ENCODE peak calls at places on chromosome 12, in four cellular contexts. One of them, this sample, is unnamed.

GRCh38 chr12:50283230-50283923 is at the start of gene LIMA1:
- DNase-seq in K562: peak; percentile 95
- DNase-seq in HCT116: peak; percentile 78
- DNase-seq in H1: peak; percentile 73
- DNase-seq in this sample: peak; percentile 76

GRCh38 chr12:95701722-95702418 is 88.7 kb downstream of the NTN4 start:
- DNase-seq in K562: no peak
- DNase-seq in HCT116: no peak
- DNase-seq in H1: no peak
- DNase-seq in this sample: no peak

GRCh38 chr12:120102189-120103043 is 14.1 kb downstream of the RAB35 start:
- DNase-seq in K562: no peak
- DNase-seq in HCT116: no peak
- DNase-seq in H1: no peak
- DNase-seq in this sample: no peak

GRCh38 chr12:107458163-107458562 is 227.4 kb upstream of the PWP1 start:
- DNase-seq in K562: no peak
- DNase-seq in HCT116: no peak
- DNase-seq in H1: no peak
- DNase-seq in this sample: no peak

GRCh38 chr12:18382486-18382885 is 121.2 kb downstream of the PIK3C2G start:
- DNase-seq in K562: no peak
- DNase-seq in HCT116: no peak
- DNase-seq in H1: no peak
- DNase-seq in this sample: no peak

GRCh38 chr12:3925621-3926020 is 52.4 kb upstream of the PARP11 start:
- DNase-seq in K562: no peak
- DNase-seq in HCT116: no peak
- DNase-seq in H1: no peak
- DNase-seq in this sample: no peak

GRCh38 chr12:64890873-64891468 is 66.5 kb downstream of the TBC1D30 start:
- DNase-seq in K562: peak; percentile 50
- DNase-seq in HCT116: peak; percentile 51
- DNase-seq in H1: no peak
- DNase-seq in this sample: peak; percentile 61

GRCh38 chr12:24728366-24728765 is 220.5 kb downstream of the BCAT1 start:
- DNase-seq in K562: peak; percentile 35
- DNase-seq in HCT116: no peak
- DNase-seq in H1: no peak
- DNase-seq in this sample: peak; percentile 18

GRCh38 chr12:101935769-101936741 is 58.7 kb downstream of the DRAM1 start:
- DNase-seq in K562: no peak
- DNase-seq in HCT116: no peak
- DNase-seq in H1: no peak
- DNase-seq in this sample: no peak

GRCh38 chr12:48788852-48789775 is at the start of gene ADCY6:
- DNase-seq in K562: peak; percentile 29
- DNase-seq in HCT116: peak; percentile 29
- DNase-seq in H1: no peak
- DNase-seq in this sample: peak; percentile 67

GRCh38 chr12:57090924-57091632 is 2.2 kb downstream of the NAB2 start:
- DNase-seq in K562: no peak
- DNase-seq in HCT116: no peak
- DNase-seq in H1: no peak
- DNase-seq in this sample: no peak

GRCh38 chr12:102728506-102729242 is 188.4 kb downstream of the PAH start:
- DNase-seq in K562: no peak
- DNase-seq in HCT116: no peak
- DNase-seq in H1: no peak
- DNase-seq in this sample: no peak

GRCh38 chr12:38161123-38162000 is 155.2 kb upstream of the ALG10B start:
- DNase-seq in K562: no peak
- DNase-seq in HCT116: no peak
- DNase-seq in H1: no peak
- DNase-seq in this sample: no peak

GRCh38 chr12:54003625-54004024 is 3.7 kb downstream of the HOXC9 start:
- DNase-seq in K562: no peak
- DNase-seq in HCT116: no peak
- DNase-seq in H1: no peak
- DNase-seq in this sample: no peak

GRCh38 chr12:113071427-113072112 is 15.0 kb downstream of the DTX1 start:
- DNase-seq in K562: no peak
- DNase-seq in HCT116: no peak
- DNase-seq in H1: no peak
- DNase-seq in this sample: peak; percentile 24

GRCh38 chr12:78181544-78182162 is 351.0 kb downstream of the NAV3 start:
- DNase-seq in K562: no peak
- DNase-seq in HCT116: no peak
- DNase-seq in H1: no peak
- DNase-seq in this sample: peak; percentile 2

GRCh38 chr12:121461048-121461447 is 61.1 kb downstream of the RNF34 start:
- DNase-seq in K562: no peak
- DNase-seq in HCT116: no peak
- DNase-seq in H1: no peak
- DNase-seq in this sample: no peak

GRCh38 chr12:122865268-122866231 is 30.3 kb downstream of the HIP1R start:
- DNase-seq in K562: peak; percentile 39
- DNase-seq in HCT116: peak; percentile 16
- DNase-seq in H1: no peak
- DNase-seq in this sample: peak; percentile 69

GRCh38 chr12:124835652-124836410 is 27.8 kb downstream of the SCARB1 start:
- DNase-seq in K562: no peak
- DNase-seq in HCT116: no peak
- DNase-seq in H1: no peak
- DNase-seq in this sample: no peak

GRCh38 chr12:46462641-46463355 is 90.2 kb upstream of the SLC38A2 start:
- DNase-seq in K562: no peak
- DNase-seq in HCT116: no peak
- DNase-seq in H1: no peak
- DNase-seq in this sample: no peak

GRCh38 chr12:92987362-92987761 is 58.3 kb upstream of the EEA1 start:
- DNase-seq in K562: peak; percentile 48
- DNase-seq in HCT116: peak; percentile 42
- DNase-seq in H1: no peak
- DNase-seq in this sample: peak; percentile 78
- TF ChIP-seq ZNF274 in K562: no peak
- TF ChIP-seq ZNF274 in HCT116: no peak
- TF ChIP-seq ZNF274 in H1: no peak
- TF ChIP-seq ZNF274 in this sample: no peak

GRCh38 chr12:104230704-104231103 is 15.1 kb downstream of the TXNRD1 start:
- DNase-seq in K562: no peak
- DNase-seq in HCT116: no peak
- DNase-seq in H1: no peak
- DNase-seq in this sample: no peak
- TF ChIP-seq FOSL1 in K562: no peak
- TF ChIP-seq FOSL1 in HCT116: no peak
- TF ChIP-seq FOSL1 in H1: no peak
- TF ChIP-seq FOSL1 in this sample: no peak

GRCh38 chr12:52005903-52006703 is 643 bp upstream of the TAMALIN start:
- DNase-seq in K562: no peak
- DNase-seq in HCT116: no peak
- DNase-seq in H1: no peak
- DNase-seq in this sample: no peak

GRCh38 chr12:52003016-52003550 is 3.7 kb upstream of the TAMALIN start:
- DNase-seq in K562: no peak
- DNase-seq in HCT116: no peak
- DNase-seq in H1: no peak
- DNase-seq in this sample: no peak

GRCh38 chr12:52005218-52005902 is 1.4 kb upstream of the TAMALIN start:
- DNase-seq in K562: no peak
- DNase-seq in HCT116: no peak
- DNase-seq in H1: no peak
- DNase-seq in this sample: no peak

GRCh38 chr12:52003591-52003990 is 3.2 kb upstream of the TAMALIN start:
- DNase-seq in K562: no peak
- DNase-seq in HCT116: no peak
- DNase-seq in H1: no peak
- DNase-seq in this sample: no peak

DNA sequence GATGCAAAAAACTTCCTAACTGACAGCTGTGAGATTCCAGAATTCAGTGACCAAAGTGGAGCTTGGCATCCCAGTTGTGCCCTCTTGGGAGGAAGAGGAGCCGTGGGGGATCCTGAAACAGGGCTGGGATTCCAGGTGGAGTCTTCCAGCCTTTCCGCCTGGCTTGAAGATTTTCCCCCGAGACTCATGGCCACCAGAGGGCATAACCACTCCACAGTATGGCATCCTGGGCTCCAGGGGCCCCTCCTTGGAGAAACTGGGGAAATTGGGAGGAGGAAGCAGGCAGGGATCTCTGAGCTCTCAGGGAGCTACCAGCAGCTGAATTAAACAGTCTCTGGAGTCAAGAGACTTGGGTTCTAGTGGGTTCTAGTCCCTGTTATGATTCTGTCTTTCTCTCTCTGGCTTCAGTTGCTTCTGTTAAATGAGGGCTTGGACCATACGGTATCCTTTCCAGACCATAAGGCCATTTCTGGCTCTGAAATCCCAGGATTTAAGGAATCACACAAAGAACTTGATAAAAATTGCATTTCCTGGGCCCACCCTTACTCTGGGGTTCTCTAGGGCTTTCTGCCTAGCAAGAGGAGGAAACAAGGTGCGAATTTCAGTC is 2.6 kb upstream of the TAMALIN start:
- DNase-seq in K562: peak; percentile 68
- DNase-seq in HCT116: no peak
- DNase-seq in H1: no peak
- DNase-seq in this sample: peak; percentile 40
- TF ChIP-seq ZNF274 in K562: no peak
- TF ChIP-seq ZNF274 in HCT116: no peak
- TF ChIP-seq ZNF274 in H1: no peak
- TF ChIP-seq ZNF274 in this sample: no peak

DNA sequence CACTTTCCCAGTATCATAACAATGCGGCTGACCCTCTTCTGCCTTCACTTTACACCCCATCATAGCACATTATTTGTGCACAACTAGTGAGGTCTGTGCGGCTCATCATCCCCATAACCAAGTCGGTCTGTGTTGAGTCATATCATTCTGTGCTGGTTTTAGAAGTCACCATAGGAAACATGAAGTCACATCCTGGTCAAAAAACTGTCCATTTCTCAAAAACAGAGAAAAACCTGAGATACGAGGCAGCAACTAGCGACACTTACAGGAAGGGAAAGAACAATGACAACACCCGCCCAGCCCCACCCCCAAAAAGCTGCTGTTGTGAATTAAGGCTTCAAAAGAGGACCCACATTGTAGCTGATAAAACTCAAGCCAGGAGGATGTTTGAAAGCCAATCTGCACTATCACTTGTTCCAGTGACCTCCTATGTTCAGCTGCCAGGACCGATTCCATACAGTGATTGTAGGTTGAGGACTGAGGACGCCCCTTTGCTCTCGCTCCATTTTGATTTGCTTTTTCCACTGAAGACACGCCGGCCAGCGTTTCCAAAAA is 87.7 kb downstream of the DUSP16 start:
- DNase-seq in K562: peak; percentile 35
- DNase-seq in HCT116: no peak
- DNase-seq in H1: no peak
- DNase-seq in this sample: no peak
- TF ChIP-seq FOSL1 in K562: peak; percentile 15
- TF ChIP-seq FOSL1 in HCT116: no peak
- TF ChIP-seq FOSL1 in H1: no peak
- TF ChIP-seq FOSL1 in this sample: no peak

DNA sequence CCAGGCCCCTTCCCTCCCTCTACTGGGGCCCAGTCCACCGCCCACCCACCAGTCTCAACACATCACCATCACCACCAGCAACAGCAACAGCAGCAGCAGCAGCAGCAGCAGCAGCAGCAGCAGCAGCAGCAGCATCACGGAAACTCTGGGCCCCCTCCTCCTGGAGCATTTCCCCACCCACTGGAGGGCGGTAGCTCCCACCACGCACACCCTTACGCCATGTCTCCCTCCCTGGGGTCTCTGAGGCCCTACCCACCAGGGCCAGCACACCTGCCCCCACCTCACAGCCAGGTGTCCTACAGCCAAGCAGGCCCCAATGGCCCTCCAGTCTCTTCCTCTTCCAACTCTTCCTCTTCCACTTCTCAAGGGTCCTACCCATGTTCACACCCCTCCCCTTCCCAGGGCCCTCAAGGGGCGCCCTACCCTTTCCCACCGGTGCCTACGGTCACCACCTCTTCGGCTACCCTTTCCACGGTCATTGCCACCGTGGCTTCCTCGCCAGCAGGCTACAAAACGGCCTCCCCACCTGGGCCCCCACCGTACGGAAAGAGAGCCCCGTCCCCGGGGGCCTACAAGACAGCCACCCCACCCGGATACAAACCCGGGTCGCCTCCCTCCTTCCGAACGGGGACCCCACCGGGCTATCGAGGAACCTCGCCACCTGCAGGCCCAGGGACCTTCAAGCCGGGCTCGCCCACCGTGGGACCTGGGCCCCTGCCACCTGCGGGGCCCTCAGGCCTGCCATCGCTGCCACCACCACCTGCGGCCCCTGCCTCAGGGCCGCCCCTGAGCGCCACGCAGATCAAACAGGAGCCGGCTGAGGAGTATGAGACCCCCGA is 6.8 kb upstream of the RNU7-1 start:
- DNase-seq in K562: no peak
- DNase-seq in HCT116: no peak
- DNase-seq in H1: no peak
- DNase-seq in this sample: no peak
- TF ChIP-seq ZNF274 in K562: no peak
- TF ChIP-seq ZNF274 in HCT116: no peak
- TF ChIP-seq ZNF274 in H1: no peak
- TF ChIP-seq ZNF274 in this sample: no peak

DNA sequence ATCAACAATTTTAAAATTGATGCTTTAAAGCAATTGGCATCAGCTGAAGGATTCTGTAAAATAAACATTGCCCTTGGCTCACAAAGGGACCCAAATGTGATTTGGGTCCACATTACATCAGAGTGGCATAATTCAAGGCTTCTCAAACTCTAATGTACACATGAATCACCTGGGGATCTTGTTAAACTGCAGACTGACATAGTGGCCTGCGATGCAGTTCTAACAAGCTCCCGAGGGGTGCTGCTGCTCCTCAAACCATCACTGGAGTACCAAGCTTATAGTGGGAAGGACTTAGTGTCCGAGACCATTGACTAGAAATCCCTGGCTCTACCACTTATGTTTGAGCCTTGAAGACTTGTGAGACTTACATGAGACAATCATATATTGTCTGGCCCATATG is 31.8 kb upstream of the DNM1L start:
- DNase-seq in K562: no peak
- DNase-seq in HCT116: no peak
- DNase-seq in H1: no peak
- DNase-seq in this sample: no peak
- TF ChIP-seq FOSL1 in K562: no peak
- TF ChIP-seq FOSL1 in HCT116: no peak
- TF ChIP-seq FOSL1 in H1: no peak
- TF ChIP-seq FOSL1 in this sample: no peak